ENCODE peak calls at places on chromosomes 13 and 19, in five cellular contexts. X is stimulated activated CD8-positive, alpha-beta memory T cell treated with anti-CD3 and anti-CD28 coated beads, Interleukin-2, amount 100 ng/mL, for 48 hours; M is OCI-LY7; K is thoracic aorta; Z is stimulated activated naive CD8-positive, alpha-beta T cell treated with anti-CD3 and anti-CD28 coated beads, Interleukin-15, Interleukin-2, amounts not matched to agents 100 U/mL and 50 U/mL, for 24 hours. L is an unnamed sample.

GRCh38 chr19:14472202-14472961 is 2.8 kb downstream of the PTGER1 start:
- DNase-seq in X (peak), M (peak), K (no peak), Z (peak), L (peak)

GRCh38 chr13:24270639-24271131 is 38.7 kb upstream of the C1QTNF9 start:
- DNase-seq in X (no peak), M (no peak), K (no peak), Z (peak), L (no peak)

GRCh38 chr19:11191273-11191755 is 6.0 kb downstream of the KANK2 start:
- DNase-seq in X (no peak), M (peak), K (peak), Z (peak), L (no peak)

GRCh38 chr13:37747071-37747612 is 122.4 kb downstream of the TRPC4 start:
- DNase-seq in X (no peak), M (no peak), K (no peak), Z (no peak), L (no peak)

GRCh38 chr13:21526707-21527454 is 67.8 kb upstream of the ZDHHC20 start:
- DNase-seq in X (no peak), M (no peak), K (no peak), Z (no peak), L (no peak)

GRCh38 chr13:46171223-46171622 is 10.8 kb downstream of the LCP1 start:
- DNase-seq in X (no peak), M (no peak), K (no peak), Z (no peak), L (no peak)

GRCh38 chr19:16566161-16566560 is 6.1 kb downstream of the SLC35E1 start:
- DNase-seq in X (no peak), M (no peak), K (no peak), Z (peak), L (no peak)

GRCh38 chr19:10505583-10506229 is 2.5 kb upstream of the KEAP1 start:
- DNase-seq in X (peak), M (peak), K (peak), Z (peak), L (no peak)

GRCh38 chr19:42370667-42371066 is 19.4 kb downstream of the CNFN start:
- DNase-seq in X (no peak), M (no peak), K (no peak), Z (no peak), L (no peak)

GRCh38 chr13:31896427-31896826 is 135.1 kb upstream of the FRY start:
- DNase-seq in X (no peak), M (no peak), K (no peak), Z (no peak), L (no peak)

GRCh38 chr13:105441406-105441805 is 1094.1 kb downstream of the EFNB2 start:
- DNase-seq in X (no peak), M (no peak), K (no peak), Z (no peak), L (no peak)

GRCh38 chr13:82136880-82137279 is 1745.4 kb downstream of the SLITRK1 start:
- DNase-seq in X (no peak), M (no peak), K (no peak), Z (no peak), L (no peak)

GRCh38 chr13:33026489-33027152 is 10.4 kb downstream of the KL start:
- DNase-seq in X (no peak), M (no peak), K (no peak), Z (no peak), L (no peak)

GRCh38 chr13:109200556-109200955 is 571.1 kb downstream of the MYO16 start:
- DNase-seq in X (no peak), M (no peak), K (no peak), Z (no peak), L (no peak)

GRCh38 chr19:47618771-47619170 is 9.8 kb downstream of the BICRA start:
- DNase-seq in X (no peak), M (no peak), K (no peak), Z (no peak), L (no peak)

GRCh38 chr13:24192036-24192810 is 31.7 kb downstream of the SPATA13 start:
- DNase-seq in X (no peak), M (no peak), K (no peak), Z (no peak), L (no peak)

GRCh38 chr19:11560404-11560988 is 1.5 kb upstream of the ELOF1 start:
- DNase-seq in X (no peak), M (peak), K (no peak), Z (peak), L (no peak)

L was measured in GM12891.